ENCODE peak calls at places on chromosomes 11 and 22, in four cellular contexts. One of them, this sample, is unnamed.
A peak's percentile ranks its signal among the peaks of the same experiment; 100 is the strongest.

GRCh38 chr11:111412293-111412692 is 33.2 kb upstream of the POU2AF1 start:
- DNase-seq in psoas muscle: no peak
- DNase-seq in tibial nerve: no peak
- DNase-seq in body of pancreas: no peak
- DNase-seq in this sample: no peak

GRCh38 chr11:95877288-95877687 is 46.6 kb downstream of the MTMR2 start:
- DNase-seq in psoas muscle: no peak
- DNase-seq in tibial nerve: no peak
- DNase-seq in body of pancreas: no peak
- DNase-seq in this sample: no peak

GRCh38 chr22:39227542-39228272 is 17.1 kb downstream of the PDGFB start:
- DNase-seq in psoas muscle: peak; percentile 60
- DNase-seq in tibial nerve: no peak
- DNase-seq in body of pancreas: no peak
- DNase-seq in this sample: no peak

GRCh38 chr11:100812517-100812916 is 125.4 kb downstream of the ARHGAP42 start:
- DNase-seq in psoas muscle: no peak
- DNase-seq in tibial nerve: no peak
- DNase-seq in body of pancreas: no peak
- DNase-seq in this sample: peak; percentile 14

GRCh38 chr11:7444582-7444981 is 40.7 kb upstream of the OLFML1 start:
- DNase-seq in psoas muscle: no peak
- DNase-seq in tibial nerve: no peak
- DNase-seq in body of pancreas: no peak
- DNase-seq in this sample: no peak

GRCh38 chr11:70486731-70487130 is 88.4 kb downstream of the CTTN start:
- DNase-seq in psoas muscle: no peak
- DNase-seq in tibial nerve: no peak
- DNase-seq in body of pancreas: no peak
- DNase-seq in this sample: no peak

GRCh38 chr11:25225078-25225477 is 728.2 kb downstream of the LUZP2 start:
- DNase-seq in psoas muscle: no peak
- DNase-seq in tibial nerve: no peak
- DNase-seq in body of pancreas: no peak
- DNase-seq in this sample: no peak

GRCh38 chr11:37450613-37451012 is 852.6 kb upstream of the RAG2 start:
- DNase-seq in psoas muscle: no peak
- DNase-seq in tibial nerve: no peak
- DNase-seq in body of pancreas: no peak
- DNase-seq in this sample: no peak

GRCh38 chr11:18294862-18295261 is 27.1 kb downstream of the HPS5 start:
- DNase-seq in psoas muscle: no peak
- DNase-seq in tibial nerve: no peak
- DNase-seq in body of pancreas: no peak
- DNase-seq in this sample: no peak

GRCh38 chr11:2588809-2589537 is 110.8 kb downstream of the KCNQ1OT1 start:
- DNase-seq in psoas muscle: peak; percentile 42
- DNase-seq in tibial nerve: peak; percentile 2
- DNase-seq in body of pancreas: no peak
- DNase-seq in this sample: peak; percentile 37

GRCh38 chr11:2791521-2792375 is 92.0 kb upstream of the KCNQ1OT1 start:
- DNase-seq in psoas muscle: peak; percentile 50
- DNase-seq in tibial nerve: no peak
- DNase-seq in body of pancreas: peak; percentile 6
- DNase-seq in this sample: no peak

GRCh38 chr11:124897681-124898680 is at the start of gene ROBO4:
- DNase-seq in psoas muscle: peak; percentile 72
- DNase-seq in tibial nerve: peak; percentile 34
- DNase-seq in body of pancreas: no peak
- DNase-seq in this sample: no peak

GRCh38 chr11:69981119-69981770 is 96.9 kb upstream of the ANO1 start:
- DNase-seq in psoas muscle: peak; percentile 15
- DNase-seq in tibial nerve: no peak
- DNase-seq in body of pancreas: no peak
- DNase-seq in this sample: no peak

GRCh38 chr11:2584812-2585565 is 114.8 kb downstream of the KCNQ1OT1 start:
- DNase-seq in psoas muscle: peak; percentile 46
- DNase-seq in tibial nerve: no peak
- DNase-seq in body of pancreas: peak; percentile 1
- DNase-seq in this sample: no peak

GRCh38 chr11:19849947-19850593 is 137.4 kb downstream of the NAV2 start:
- DNase-seq in psoas muscle: no peak
- DNase-seq in tibial nerve: no peak
- DNase-seq in body of pancreas: no peak
- DNase-seq in this sample: no peak

GRCh38 chr22:25747245-25747944 is 5.4 kb downstream of the MYO18B start:
- DNase-seq in psoas muscle: peak; percentile 93
- DNase-seq in tibial nerve: no peak
- DNase-seq in body of pancreas: peak; percentile 45
- DNase-seq in this sample: peak; percentile 38

GRCh38 chr11:134022748-134023147 is 46.1 kb upstream of the JAM3 start:
- DNase-seq in psoas muscle: peak; percentile 9
- DNase-seq in tibial nerve: no peak
- DNase-seq in body of pancreas: no peak
- DNase-seq in this sample: no peak

GRCh38 chr22:44206696-44207095 is 26.0 kb downstream of the PARVG start:
- DNase-seq in psoas muscle: no peak
- DNase-seq in tibial nerve: no peak
- DNase-seq in body of pancreas: no peak
- DNase-seq in this sample: no peak

GRCh38 chr11:12409621-12410005 is 32.2 kb downstream of the PARVA start:
- DNase-seq in psoas muscle: no peak
- DNase-seq in tibial nerve: no peak
- DNase-seq in body of pancreas: no peak
- DNase-seq in this sample: no peak
- H3K4me1 ChIP-seq in psoas muscle: peaks cover 26% of the 10 kb centered on the region
- H3K4me1 ChIP-seq in tibial nerve: peaks cover 64% of the 10 kb centered on the region
- H3K4me1 ChIP-seq in body of pancreas: peaks cover 37% of the 10 kb centered on the region
- H3K4me1 ChIP-seq in this sample: no peaks in the 10 kb centered on the region

GRCh38 chr11:118606157-118606843 is 1.1 kb upstream of the PHLDB1 start:
- DNase-seq in psoas muscle: no peak
- DNase-seq in tibial nerve: no peak
- DNase-seq in body of pancreas: peak; percentile 76
- DNase-seq in this sample: no peak
- H3K4me3 ChIP-seq in psoas muscle: peak overlapping the region; percentile 11
- H3K4me3 ChIP-seq in tibial nerve: no peak overlapping the region
- H3K4me3 ChIP-seq in body of pancreas: no peak overlapping the region
- H3K4me3 ChIP-seq in this sample: no peak overlapping the region

DNA sequence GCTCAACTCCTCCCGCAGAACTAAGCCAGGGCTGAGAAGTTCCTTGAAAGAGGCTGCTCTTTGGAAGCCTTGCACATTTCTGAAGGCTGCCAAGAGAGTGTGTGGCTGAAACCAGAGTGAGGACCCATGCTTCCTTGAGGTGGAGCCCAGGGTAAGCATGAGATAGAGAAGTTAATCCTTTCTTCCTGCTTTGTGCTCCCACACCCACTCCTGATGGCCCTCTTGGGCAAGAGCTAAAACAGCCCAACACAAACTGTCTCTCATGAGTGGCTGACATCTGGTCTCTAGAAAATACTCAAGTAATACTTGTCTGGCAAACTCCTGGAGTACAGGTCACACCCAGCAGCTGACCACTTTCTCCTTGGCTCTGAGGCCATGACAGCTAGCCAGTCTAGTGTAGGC is 523.7 kb downstream of the INSC start:
- DNase-seq in psoas muscle: no peak
- DNase-seq in tibial nerve: peak; percentile 13
- DNase-seq in body of pancreas: no peak
- DNase-seq in this sample: peak; percentile 40
- H3K4me1 ChIP-seq in psoas muscle: no peaks in the 10 kb centered on the region
- H3K4me1 ChIP-seq in tibial nerve: no peaks in the 10 kb centered on the region
- H3K4me1 ChIP-seq in body of pancreas: no peaks in the 10 kb centered on the region
- H3K4me1 ChIP-seq in this sample: peaks cover 3% of the 10 kb centered on the region

GRCh38 chr11:118621071-118621815 is 13.8 kb downstream of the PHLDB1 start:
- DNase-seq in psoas muscle: peak; percentile 91
- DNase-seq in tibial nerve: peak; percentile 85
- DNase-seq in body of pancreas: peak; percentile 79
- DNase-seq in this sample: peak; percentile 69

GRCh38 chr11:118619444-118620205 is 12.2 kb downstream of the PHLDB1 start:
- DNase-seq in psoas muscle: peak; percentile 20
- DNase-seq in tibial nerve: peak; percentile 52
- DNase-seq in body of pancreas: peak; percentile 58
- DNase-seq in this sample: no peak

GRCh38 chr11:118620529-118621070 is 13.2 kb downstream of the PHLDB1 start:
- DNase-seq in psoas muscle: peak; percentile 45
- DNase-seq in tibial nerve: no peak
- DNase-seq in body of pancreas: no peak
- DNase-seq in this sample: no peak

GRCh38 chr11:118618115-118618990 is 10.9 kb downstream of the PHLDB1 start:
- DNase-seq in psoas muscle: peak; percentile 75
- DNase-seq in tibial nerve: peak; percentile 62
- DNase-seq in body of pancreas: peak; percentile 43
- DNase-seq in this sample: no peak

DNA sequence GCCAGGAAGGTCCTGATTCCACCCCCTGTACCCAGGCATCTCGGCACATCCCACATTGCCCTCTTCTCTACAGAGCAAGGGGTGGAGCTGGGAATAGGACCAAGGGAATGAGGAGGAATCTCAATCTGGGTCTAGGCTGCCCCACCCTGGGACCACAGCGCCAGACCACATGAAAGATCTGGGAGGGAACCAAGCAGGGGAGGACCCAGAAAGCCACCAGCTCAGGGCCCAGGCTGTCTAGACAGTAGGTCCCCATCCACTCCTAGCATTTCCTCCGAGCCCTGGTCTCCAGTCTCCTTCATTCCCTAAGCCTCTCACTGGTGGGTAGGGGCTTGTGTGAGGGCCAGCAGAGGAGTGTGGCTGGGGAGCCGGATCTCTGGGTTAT is 11.6 kb downstream of the PHLDB1 start:
- DNase-seq in psoas muscle: peak; percentile 74
- DNase-seq in tibial nerve: peak; percentile 74
- DNase-seq in body of pancreas: peak; percentile 27
- DNase-seq in this sample: no peak
- H3K4me3 ChIP-seq in psoas muscle: no peak overlapping the region
- H3K4me3 ChIP-seq in tibial nerve: no peak overlapping the region
- H3K4me3 ChIP-seq in body of pancreas: no peak overlapping the region
- H3K4me3 ChIP-seq in this sample: no peak overlapping the region

GRCh38 chr11:67423466-67423865 is 4.8 kb upstream of the RPS6KB2 start:
- DNase-seq in psoas muscle: no peak
- DNase-seq in tibial nerve: no peak
- DNase-seq in body of pancreas: no peak
- DNase-seq in this sample: no peak

GRCh38 chr11:67420646-67421420 is 5.4 kb downstream of the CARNS1 start:
- DNase-seq in psoas muscle: peak; percentile 98
- DNase-seq in tibial nerve: peak; percentile 92
- DNase-seq in body of pancreas: peak; percentile 97
- DNase-seq in this sample: peak; percentile 97

GRCh38 chr11:67422894-67423293 is 5.4 kb upstream of the RPS6KB2 start:
- DNase-seq in psoas muscle: no peak
- DNase-seq in tibial nerve: no peak
- DNase-seq in body of pancreas: no peak
- DNase-seq in this sample: no peak

GRCh38 chr11:67420147-67420645 is 4.7 kb downstream of the CARNS1 start:
- DNase-seq in psoas muscle: no peak
- DNase-seq in tibial nerve: no peak
- DNase-seq in body of pancreas: no peak
- DNase-seq in this sample: no peak

DNA sequence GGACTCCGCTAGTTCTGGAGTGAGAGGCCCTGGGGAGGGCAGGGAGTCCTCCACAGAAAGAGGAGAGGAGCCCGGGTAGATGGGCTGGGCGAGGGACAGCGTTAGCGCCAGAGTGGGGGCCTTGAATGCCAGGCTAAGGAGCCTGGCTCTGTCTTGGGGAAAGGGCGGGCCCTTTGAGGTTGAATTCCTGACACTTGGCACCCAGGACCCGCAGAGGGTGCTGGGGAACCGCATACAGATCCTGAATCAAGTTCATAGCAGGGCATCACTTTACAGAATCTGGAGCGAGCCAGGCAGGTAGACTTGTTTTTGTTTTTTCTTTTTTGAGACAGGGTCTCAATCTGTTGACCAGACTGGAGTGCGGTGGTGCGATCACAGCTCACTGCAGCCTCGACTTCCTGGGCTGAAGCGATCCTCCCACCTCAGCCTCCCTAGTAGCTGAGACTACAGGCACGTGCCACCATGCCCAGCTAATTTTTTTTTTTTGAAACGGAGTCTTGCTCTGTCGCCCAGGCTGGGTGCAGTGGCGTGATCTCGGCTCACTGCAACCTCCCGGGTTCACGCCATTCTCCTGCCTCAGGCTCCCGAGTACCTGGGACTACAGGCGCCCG is 6.0 kb downstream of the CARNS1 start:
- DNase-seq in psoas muscle: no peak
- DNase-seq in tibial nerve: no peak
- DNase-seq in body of pancreas: no peak
- DNase-seq in this sample: no peak
- H3K4me1 ChIP-seq in psoas muscle: peaks cover 39% of the 10 kb centered on the region
- H3K4me1 ChIP-seq in tibial nerve: peaks cover 14% of the 10 kb centered on the region
- H3K4me1 ChIP-seq in body of pancreas: peaks cover 43% of the 10 kb centered on the region
- H3K4me1 ChIP-seq in this sample: no peaks in the 10 kb centered on the region

This sample was measured in small intestine.